ENCODE peak calls at places on chromosomes 12 and 14, in nine cellular contexts. O is aorta; D is heart left ventricle; W is CD8-positive, alpha-beta T cell; F is lower lobe of right lung; A is neural progenitor cell; U is right cardiac atrium; B is GM23248; K is A549. C is an unnamed sample.

GRCh38 chr14:68819260-68819691 is 26.4 kb upstream of the ZFP36L1 start:
- DNase-seq in D (no peak), F (no peak), O (peak; percentile 80), K (peak; percentile 61), A (peak; percentile 39), B (peak; percentile 82), W (no peak), U (peak; percentile 87), C (peak; percentile 88)

GRCh38 chr12:49705479-49706267 is 1.5 kb downstream of the FMNL3 start:
- DNase-seq in F (peak; percentile 51), D (peak; percentile 75), U (peak; percentile 76), W (no peak), K (no peak), A (no peak), O (peak; percentile 81), B (peak; percentile 81), C (peak; percentile 69)

GRCh38 chr12:46963977-46964376 is 115.4 kb upstream of the PCED1B start:
- DNase-seq in B (peak; percentile 49), U (no peak), F (no peak), K (no peak), O (no peak), W (no peak), D (no peak), A (no peak), C (no peak)

GRCh38 chr14:34199585-34199984 is 248.7 kb upstream of the EGLN3 start:
- DNase-seq in D (no peak), B (peak; percentile 97), O (no peak), A (no peak), K (no peak), U (no peak), W (no peak), F (no peak), C (no peak)

GRCh38 chr12:38904932-38905479 is 385 bp downstream of the CPNE8 start:
- DNase-seq in B (peak; percentile 86), U (peak; percentile 94), O (peak; percentile 95), A (peak; percentile 74), K (peak; percentile 94), W (peak; percentile 37), F (peak; percentile 92), D (peak; percentile 91), C (peak; percentile 95)

GRCh38 chr12:79127268-79127895 is 262.8 kb downstream of the SYT1 start:
- DNase-seq in B (peak; percentile 95), F (no peak), D (no peak), A (no peak), W (no peak), O (no peak), U (no peak), K (peak; percentile 50), C (no peak)

GRCh38 chr12:131157739-131158138 is 204.0 kb downstream of the ADGRD1 start:
- DNase-seq in B (no peak), A (no peak), W (no peak), K (no peak), D (no peak), O (no peak), F (no peak), U (no peak), C (no peak)

GRCh38 chr12:49791156-49791555 is 37.1 kb downstream of the NCKAP5L start:
- DNase-seq in O (no peak), K (no peak), A (no peak), W (no peak), D (no peak), U (no peak), B (no peak), F (no peak), C (no peak)

GRCh38 chr12:92210062-92210461 is 64.4 kb upstream of the BTG1 start:
- DNase-seq in B (no peak), W (no peak), O (no peak), F (no peak), U (no peak), D (no peak), A (no peak), K (no peak), C (no peak)

GRCh38 chr12:4139191-4139590 is 134.4 kb upstream of the CCND2 start:
- DNase-seq in D (no peak), A (no peak), W (no peak), B (no peak), K (no peak), O (no peak), F (no peak), U (no peak), C (no peak)

GRCh38 chr14:57845802-57846531 is 19.9 kb downstream of the SLC35F4 start:
- DNase-seq in F (no peak), B (peak; percentile 58), D (no peak), W (no peak), K (no peak), O (no peak), U (no peak), A (no peak), C (no peak)

DNA sequence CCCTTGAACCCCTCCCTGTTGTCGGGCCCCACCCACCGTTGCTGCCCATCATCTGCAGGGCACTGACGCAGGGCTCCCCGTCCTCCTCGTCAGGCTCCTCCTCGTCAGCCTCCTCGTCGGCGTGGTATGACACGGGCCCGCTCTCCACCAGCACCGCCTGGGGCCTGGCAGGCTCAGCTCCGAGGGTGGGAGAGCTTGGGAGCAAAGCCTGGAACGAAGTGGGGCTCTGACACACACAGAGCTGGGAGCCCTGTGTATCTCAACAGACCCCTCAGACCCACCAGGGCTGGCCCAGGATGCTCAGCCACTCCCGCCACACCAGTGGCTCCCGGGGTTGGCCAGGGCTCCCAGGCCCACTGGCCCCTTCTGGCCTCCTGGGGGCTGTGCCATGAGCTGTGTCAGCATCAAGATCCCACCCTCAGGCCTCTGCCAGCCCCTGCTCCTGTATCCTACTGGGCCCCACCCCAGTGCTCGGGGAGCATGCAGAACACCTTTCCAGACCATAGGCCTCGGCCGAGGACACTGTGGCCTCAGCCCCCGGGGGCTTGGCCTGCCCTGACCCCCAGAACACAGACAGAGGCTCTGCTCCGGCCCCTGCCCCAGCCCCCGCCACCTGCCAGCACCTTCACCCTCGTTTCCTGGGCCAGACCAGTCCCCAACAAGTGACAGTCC is 30.1 kb upstream of the NUDT14 start:
- DNase-seq in U (peak; percentile 51), B (no peak), D (no peak), O (no peak), F (no peak), A (no peak), W (no peak), K (no peak), C (no peak)
- H3K4me1 ChIP-seq in U (peaks cover 2% of the 10 kb centered on the region), B (no peaks in the 10 kb centered on the region), D (peaks cover 12% of the 10 kb centered on the region), O (no peaks in the 10 kb centered on the region), F (no peaks in the 10 kb centered on the region), A (no peaks in the 10 kb centered on the region), W (no peaks in the 10 kb centered on the region), K (peaks cover 10% of the 10 kb centered on the region), C (no peaks in the 10 kb centered on the region)

DNA sequence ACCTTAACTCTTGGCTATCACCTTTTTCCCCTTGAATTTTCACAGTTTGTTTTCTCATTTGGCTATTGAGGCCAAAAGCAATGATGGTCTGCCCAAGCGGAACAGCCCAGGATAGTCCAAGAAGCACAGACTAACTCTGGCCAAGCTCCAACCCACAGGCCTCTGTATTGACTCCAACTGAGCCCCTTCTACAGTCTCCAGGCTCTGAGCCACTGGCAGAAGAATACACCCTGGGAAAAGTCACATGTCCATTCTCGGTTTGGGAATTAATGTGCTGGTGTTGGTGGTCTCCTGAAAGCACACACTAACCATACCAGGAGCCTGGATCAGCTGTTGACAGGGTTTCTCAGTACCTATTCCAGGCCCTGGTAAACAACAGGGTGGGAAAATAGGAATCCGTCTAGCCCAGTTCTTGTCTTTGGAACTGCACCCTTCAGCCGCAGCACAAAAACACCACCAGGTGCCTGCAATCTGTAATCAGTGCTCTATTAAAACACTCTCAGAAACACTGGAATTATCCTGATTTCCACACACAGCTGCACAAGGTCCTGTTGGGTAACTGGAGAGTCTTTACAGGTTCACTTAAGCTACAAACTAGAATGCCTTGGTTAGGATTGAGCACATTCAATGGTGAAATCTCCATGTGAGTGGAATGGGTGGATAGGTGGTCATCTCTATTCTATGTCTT is 63.6 kb downstream of the STXBP6 start:
- DNase-seq in K (no peak), W (no peak), A (no peak), F (no peak), O (no peak), U (peak; percentile 61), B (no peak), D (no peak), C (peak; percentile 71)
- H3K4me1 ChIP-seq in K (peaks cover 15% of the 10 kb centered on the region), W (no peaks in the 10 kb centered on the region), A (no peaks in the 10 kb centered on the region), F (peaks cover 37% of the 10 kb centered on the region), O (no peaks in the 10 kb centered on the region), U (peaks cover 11% of the 10 kb centered on the region), B (no peaks in the 10 kb centered on the region), D (peaks cover 24% of the 10 kb centered on the region), C (peaks cover 36% of the 10 kb centered on the region)

GRCh38 chr12:1925125-1925963 is 6.9 kb upstream of the CACNA2D4 start:
- DNase-seq in O (peak; percentile 44), F (peak; percentile 14), K (no peak), D (no peak), B (no peak), A (no peak), U (no peak), W (no peak), C (peak; percentile 55)

GRCh38 chr12:1926274-1926673 is 7.8 kb upstream of the CACNA2D4 start:
- DNase-seq in K (no peak), A (no peak), D (no peak), F (no peak), U (no peak), O (no peak), B (no peak), W (no peak), C (no peak)

GRCh38 chr12:1928439-1929121 is 10.1 kb upstream of the CACNA2D4 start:
- DNase-seq in D (no peak), U (no peak), O (no peak), B (no peak), F (peak; percentile 28), W (no peak), K (no peak), A (no peak), C (peak; percentile 58)

GRCh38 chr12:1927751-1928351 is 9.4 kb upstream of the CACNA2D4 start:
- DNase-seq in U (peak; percentile 87), F (peak; percentile 28), D (peak; percentile 84), B (peak; percentile 47), A (no peak), W (no peak), O (peak; percentile 77), K (no peak), C (peak; percentile 75)

GRCh38 chr12:1927051-1927680 is 8.7 kb upstream of the CACNA2D4 start:
- DNase-seq in K (no peak), W (no peak), A (no peak), D (no peak), B (no peak), U (no peak), F (peak; percentile 24), O (no peak), C (peak; percentile 43)
- H3K4me1 ChIP-seq in K (no peaks in the 10 kb centered on the region), W (peaks cover 14% of the 10 kb centered on the region), A (peaks cover 3% of the 10 kb centered on the region), D (peaks cover 40% of the 10 kb centered on the region), B (peaks cover 6% of the 10 kb centered on the region), U (peaks cover 8% of the 10 kb centered on the region), F (no peaks in the 10 kb centered on the region), O (no peaks in the 10 kb centered on the region), C (peaks cover 66% of the 10 kb centered on the region)

DNA sequence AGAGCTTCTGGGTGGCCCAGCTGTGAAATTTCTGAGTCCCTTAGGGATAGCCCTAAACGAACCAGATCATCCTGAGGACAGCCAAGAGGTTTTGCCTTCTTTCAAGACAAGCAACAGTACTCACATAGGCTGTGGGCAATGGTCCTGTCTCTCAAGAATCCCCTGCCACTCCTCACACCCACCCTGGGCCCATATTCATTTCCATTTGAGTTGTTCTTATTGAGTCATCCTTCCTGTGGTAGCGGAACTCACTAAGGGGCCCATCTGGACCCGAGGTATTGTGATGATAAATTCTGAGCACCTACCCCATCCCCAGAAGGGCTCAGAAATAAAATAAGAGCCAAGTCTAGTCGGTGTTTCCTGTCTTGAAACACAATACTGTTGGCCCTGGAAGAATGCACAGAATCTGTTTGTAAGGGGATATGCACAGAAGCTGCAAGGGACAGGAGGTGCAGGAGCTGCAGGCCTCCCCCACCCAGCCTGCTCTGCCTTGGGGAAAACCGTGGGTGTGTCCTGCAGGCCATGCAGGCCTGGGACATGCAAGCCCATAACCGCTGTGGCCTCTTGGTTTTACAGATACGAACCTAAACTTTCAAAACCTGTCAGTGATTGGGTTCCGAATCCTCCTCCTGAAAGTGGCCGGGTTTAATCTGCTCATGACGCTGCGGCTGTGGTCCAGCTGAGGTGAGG is 38.9 kb downstream of the DAD1 start:
- DNase-seq in B (no peak), A (no peak), D (no peak), O (no peak), K (no peak), W (peak; percentile 83), F (no peak), U (no peak), C (no peak)
- H3K4me1 ChIP-seq in B (peaks cover 26% of the 10 kb centered on the region), A (peaks cover 20% of the 10 kb centered on the region), D (peaks cover 47% of the 10 kb centered on the region), O (no peaks in the 10 kb centered on the region), K (no peaks in the 10 kb centered on the region), W (peaks cover 96% of the 10 kb centered on the region), F (peaks cover 39% of the 10 kb centered on the region), U (peaks cover 11% of the 10 kb centered on the region), C (peaks cover 7% of the 10 kb centered on the region)

C was measured in sigmoid colon.